ENCODE peak calls at places on chromosomes 12 and 14, in six cellular contexts. Q is right atrium auricular region, A is psoas muscle, S is left ventricle myocardium inferior, Z is transverse colon, K is gastrocnemius medialis. E is an unnamed sample. For H3K27me3, the result is how much of the 10 kb centered on the place peaks cover.

GRCh38 chr14:61911534-61911933 is 149.3 kb downstream of the SNAPC1 start:
- DNase-seq in Q (no peak), S (no peak), K (no peak), A (no peak), Z (no peak), E (no peak)

GRCh38 chr12:55256831-55257230 is 12.4 kb downstream of the OR6C74 start:
- DNase-seq in K (no peak), S (no peak), Z (no peak), A (no peak), Q (no peak), E (no peak)

GRCh38 chr12:117819160-117819559 is 149.6 kb downstream of the KSR2 start:
- DNase-seq in Z (no peak), S (no peak), K (no peak), A (no peak), Q (no peak), E (no peak)

GRCh38 chr14:59306775-59307174 is 118.3 kb downstream of the DAAM1 start:
- DNase-seq in Z (no peak), S (no peak), K (no peak), A (no peak), Q (no peak), E (peak)

GRCh38 chr12:15446798-15447197 is 124.5 kb downstream of the PTPRO start:
- DNase-seq in K (no peak), Q (no peak), A (no peak), S (no peak), Z (no peak), E (no peak)

GRCh38 chr14:55430024-55430690 is 10.3 kb downstream of the TBPL2 start:
- DNase-seq in K (peak), S (no peak), Z (peak), Q (no peak), A (no peak), E (peak)

GRCh38 chr12:52436000-52436827 is 2.0 kb upstream of the KRT75 start:
- DNase-seq in S (no peak), Q (peak), K (no peak), A (no peak), Z (no peak), E (peak)

GRCh38 chr12:78703820-78704525 is 160.6 kb upstream of the SYT1 start:
- DNase-seq in K (no peak), S (no peak), Z (no peak), Q (no peak), A (no peak), E (peak)

GRCh38 chr12:107491856-107492255 is 193.7 kb upstream of the PWP1 start:
- DNase-seq in A (no peak), Z (no peak), Q (no peak), S (no peak), K (no peak), E (peak)

GRCh38 chr14:79852975-79853374 is 358.3 kb downstream of the DIO2 start:
- DNase-seq in A (no peak), Q (no peak), K (no peak), Z (no peak), S (no peak), E (no peak)

GRCh38 chr14:99729991-99730875 is 46.1 kb downstream of the CYP46A1 start:
- DNase-seq in A (peak), S (peak), Z (peak), K (peak), Q (peak), E (no peak)

GRCh38 chr14:64844272-64844671 is 35.4 kb downstream of the SPTB start:
- DNase-seq in A (no peak), Q (no peak), S (no peak), K (no peak), Z (no peak), E (no peak)

GRCh38 chr12:4762773-4763172 is 42.6 kb downstream of the GALNT8 start:
- DNase-seq in Z (no peak), A (no peak), K (no peak), S (no peak), Q (no peak), E (no peak)

GRCh38 chr12:108516511-108517275 is 1.6 kb downstream of the FICD start:
- DNase-seq in Z (no peak), Q (no peak), K (no peak), A (no peak), S (no peak), E (peak)

GRCh38 chr12:67042697-67043131 is 226.4 kb upstream of the CAND1 start:
- DNase-seq in K (no peak), Z (no peak), S (no peak), A (no peak), Q (no peak), E (peak)

GRCh38 chr12:58341791-58342190 is 400.4 kb downstream of the ATP23 start:
- DNase-seq in Z (no peak), K (no peak), Q (no peak), S (no peak), A (no peak), E (peak)

GRCh38 chr12:102043928-102044327 is 17.9 kb downstream of the WASHC3 start:
- DNase-seq in A (no peak), Q (no peak), Z (no peak), S (no peak), K (no peak), E (no peak)

GRCh38 chr12:121505513-121505912 is 75.3 kb downstream of the KDM2B start:
- DNase-seq in S (no peak), A (no peak), Z (no peak), Q (no peak), K (no peak), E (no peak)

GRCh38 chr14:50785506-50786063 is 45.4 kb downstream of the NIN start:
- DNase-seq in K (no peak), Q (no peak), S (no peak), Z (no peak), A (no peak), E (no peak)

GRCh38 chr12:72549184-72549583 is 277.0 kb downstream of the TRHDE start:
- DNase-seq in S (no peak), Q (no peak), K (no peak), A (no peak), Z (no peak), E (no peak)

GRCh38 chr12:6070472-6071257 is 53.8 kb downstream of the VWF start:
- DNase-seq in Z (no peak), Q (no peak), A (no peak), K (no peak), S (no peak), E (no peak)

GRCh38 chr12:29639893-29640495 is 142.5 kb upstream of the OVCH1 start:
- DNase-seq in Q (no peak), S (peak), A (no peak), Z (no peak), K (no peak), E (no peak)

GRCh38 chr14:59228416-59228815 is 39.9 kb downstream of the DAAM1 start:
- DNase-seq in K (no peak), Q (no peak), Z (no peak), S (no peak), A (no peak), E (peak)

GRCh38 chr14:67241416-67242362 is at the start of gene PALS1:
- DNase-seq in S (no peak), Q (no peak), Z (no peak), A (no peak), K (peak), E (peak)

GRCh38 chr14:71290960-71291466 is 383.8 kb downstream of the PCNX1 start:
- DNase-seq in K (no peak), S (no peak), Z (peak), A (no peak), Q (no peak), E (no peak)

GRCh38 chr14:105206873-105207272 is 25.8 kb upstream of the NUDT14 start:
- DNase-seq in S (no peak), A (no peak), K (no peak), Q (no peak), Z (no peak), E (no peak)

GRCh38 chr12:113196996-113197395 is 11.5 kb downstream of the RITA1 start:
- DNase-seq in K (peak), S (peak), Q (peak), A (peak), Z (peak), E (peak)

GRCh38 chr14:21917699-21918436 is 244.2 kb upstream of the OR4E1 start:
- DNase-seq in Z (peak), K (no peak), Q (no peak), S (no peak), A (no peak), E (peak)

GRCh38 chr12:92469837-92470236 is 233.0 kb upstream of the PLEKHG7 start:
- DNase-seq in Z (no peak), K (peak), Q (peak), S (peak), A (peak), E (no peak)

GRCh38 chr12:63989301-63989845 is 144.9 kb downstream of the SRGAP1 start:
- DNase-seq in S (no peak), A (no peak), Q (no peak), K (no peak), Z (no peak), E (peak)

GRCh38 chr14:99245541-99246511 is 26.2 kb downstream of the BCL11B start:
- DNase-seq in K (no peak), A (no peak), S (no peak), Q (no peak), Z (no peak), E (peak)

GRCh38 chr12:116381240-116381743 is 103.8 kb upstream of the MED13L start:
- DNase-seq in Z (no peak), Q (no peak), A (no peak), K (no peak), S (no peak), E (no peak)

GRCh38 chr12:96218989-96219678 is 25.0 kb downstream of the ELK3 start:
- DNase-seq in A (no peak), K (no peak), S (no peak), Z (no peak), Q (peak), E (no peak)

GRCh38 chr12:31629756-31630732 is 29.4 kb upstream of the ETFBKMT start:
- DNase-seq in S (peak), A (peak), K (peak), Z (no peak), Q (no peak), E (peak)

GRCh38 chr14:88879016-88879415 is 54.6 kb downstream of the TTC8 start:
- DNase-seq in Z (no peak), K (no peak), S (no peak), Q (no peak), A (no peak), E (no peak)

GRCh38 chr12:108313609-108314331 is 25.3 kb downstream of the CMKLR1 start:
- DNase-seq in S (no peak), A (peak), Z (peak), K (no peak), Q (no peak), E (no peak)

GRCh38 chr12:115963030-115963480 is 314.4 kb downstream of the MED13L start:
- DNase-seq in S (no peak), K (no peak), A (no peak), Z (no peak), Q (no peak), E (peak)

GRCh38 chr14:36663404-36664321 is 2.0 kb downstream of the PAX9 start:
- DNase-seq in K (no peak), A (peak), S (no peak), Q (no peak), Z (no peak), E (no peak)

GRCh38 chr14:36664322-36665193 is 2.9 kb downstream of the PAX9 start:
- DNase-seq in Z (no peak), K (no peak), Q (no peak), S (no peak), A (no peak), E (no peak)

GRCh38 chr14:36665887-36666415 is 4.3 kb downstream of the PAX9 start:
- DNase-seq in Z (no peak), S (no peak), A (no peak), Q (no peak), K (no peak), E (no peak)

GRCh38 chr14:36667679-36668078 is 6.0 kb downstream of the PAX9 start:
- DNase-seq in A (no peak), Q (no peak), S (no peak), K (no peak), Z (no peak), E (no peak)

DNA sequence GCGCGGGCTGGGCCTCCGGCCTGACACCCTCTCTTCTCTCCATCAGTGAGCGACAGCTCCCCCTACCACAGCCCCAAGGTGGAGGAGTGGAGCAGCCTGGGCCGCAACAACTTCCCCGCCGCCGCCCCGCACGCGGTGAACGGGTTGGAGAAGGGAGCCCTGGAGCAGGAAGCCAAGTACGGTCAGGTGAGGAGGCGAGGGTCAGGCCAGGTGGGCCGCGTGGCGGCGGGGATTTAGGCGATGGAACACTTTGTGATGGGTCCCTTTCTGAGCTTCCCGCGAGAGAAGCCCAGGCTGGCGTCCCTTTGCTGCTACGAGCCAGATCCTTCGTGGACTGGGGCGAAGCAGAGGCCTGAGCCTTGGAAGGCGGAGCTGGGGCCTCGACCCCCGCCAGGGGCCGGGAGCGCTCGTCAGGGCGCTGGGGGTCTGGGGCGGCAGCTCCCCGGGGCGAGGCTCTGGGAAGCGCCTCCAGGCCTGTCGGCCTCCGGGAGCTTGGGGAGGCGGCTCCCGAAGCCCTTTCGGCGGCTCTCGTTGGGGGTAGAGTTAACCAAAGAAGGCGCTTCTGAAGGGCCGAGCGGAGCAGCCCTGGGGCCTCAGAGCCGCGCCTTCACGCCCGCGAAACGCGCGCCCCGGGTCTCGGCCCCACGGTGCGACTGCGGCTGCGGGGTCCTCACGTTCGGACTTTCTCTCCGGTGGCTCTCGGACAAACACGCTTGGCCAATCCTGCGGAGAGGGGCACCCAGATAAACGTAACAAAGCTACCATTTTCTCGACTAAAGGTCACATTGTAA is 5.0 kb downstream of the PAX9 start:
- DNase-seq in S (no peak), Q (no peak), Z (no peak), A (no peak), K (no peak), E (no peak)
- H3K27me3 ChIP-seq in S (half or more), Q (half or more), Z (half or more), A (half or more), K (half or more), E (half or more)

GRCh38 chr14:78566859-78567172 is 396.6 kb downstream of the NRXN3 start:
- DNase-seq in A (no peak), K (no peak), S (no peak), Q (no peak), Z (no peak), E (no peak)
- TF ChIP-seq CTCF in A (no peak), K (no peak), S (peak), Q (no peak), Z (no peak), E (no peak)

DNA sequence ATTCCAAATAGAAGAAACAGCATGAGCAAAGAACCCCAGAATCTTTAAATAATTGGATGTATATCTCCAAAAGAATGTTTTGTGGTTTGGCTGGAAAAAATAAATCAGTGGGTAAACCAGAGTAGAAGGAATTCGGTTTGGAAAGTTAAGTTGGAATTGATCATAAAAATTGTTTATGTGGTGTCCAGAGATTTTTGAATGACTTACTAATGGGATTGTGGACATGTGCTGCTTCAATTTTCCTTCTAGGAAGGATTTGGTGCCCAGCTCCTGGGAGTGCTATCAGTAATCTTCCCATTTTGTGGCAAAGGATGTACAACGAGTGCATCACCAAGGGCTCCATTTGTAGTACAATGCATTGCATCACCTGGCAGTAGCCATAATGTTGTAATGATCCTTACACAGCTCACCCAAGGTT is 224.8 kb downstream of the SLC16A7 start:
- DNase-seq in K (no peak), S (no peak), Q (no peak), Z (no peak), A (no peak), E (no peak)
- H3K27me3 ChIP-seq in K (under half), S (under half), Q (under half), Z (under half), A (under half), E (under half)

DNA sequence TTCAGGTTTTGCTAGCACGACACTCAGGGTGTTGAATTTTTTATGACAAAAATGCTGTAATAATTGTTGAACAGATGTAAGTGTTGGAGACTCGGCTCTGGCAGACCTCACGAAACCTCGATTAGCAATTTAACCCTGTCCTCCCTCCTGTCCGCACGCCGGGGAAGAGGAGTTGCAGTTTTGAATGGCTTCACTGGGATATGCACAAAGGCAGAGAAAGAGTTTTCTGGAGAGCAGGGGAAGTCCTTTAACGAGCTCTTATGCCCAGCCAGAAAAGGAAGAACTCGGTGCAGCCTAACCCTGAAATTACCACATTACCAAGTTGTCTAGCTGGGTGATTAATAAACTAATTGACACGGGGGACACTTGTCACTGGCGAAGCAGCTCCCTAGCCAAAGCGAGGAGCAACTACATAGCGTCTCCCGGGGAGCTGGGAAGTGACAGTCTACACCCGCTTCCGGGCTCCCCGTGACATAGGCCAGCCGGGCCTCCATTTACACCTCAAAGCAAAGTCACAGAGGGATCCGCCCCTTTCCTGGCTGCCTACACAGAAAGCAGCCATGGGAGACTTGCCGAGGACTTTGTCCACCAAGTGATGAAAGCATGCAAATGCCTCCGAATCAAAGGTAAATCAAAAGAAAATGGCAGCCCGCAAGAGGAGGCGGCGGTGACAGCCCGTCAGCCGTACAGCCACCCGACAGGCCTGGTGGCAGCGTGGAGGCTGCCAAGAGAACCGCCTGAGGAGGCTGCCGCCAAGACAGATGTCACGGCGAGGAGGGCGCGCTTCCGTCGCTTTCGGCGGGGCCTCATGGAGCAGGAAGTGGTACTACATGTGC is 661.3 kb downstream of the VRK1 start:
- DNase-seq in A (peak), Z (peak), S (no peak), K (no peak), Q (no peak), E (no peak)
- TF ChIP-seq CTCF in A (no peak), Z (no peak), S (no peak), K (no peak), Q (no peak), E (no peak)

DNA sequence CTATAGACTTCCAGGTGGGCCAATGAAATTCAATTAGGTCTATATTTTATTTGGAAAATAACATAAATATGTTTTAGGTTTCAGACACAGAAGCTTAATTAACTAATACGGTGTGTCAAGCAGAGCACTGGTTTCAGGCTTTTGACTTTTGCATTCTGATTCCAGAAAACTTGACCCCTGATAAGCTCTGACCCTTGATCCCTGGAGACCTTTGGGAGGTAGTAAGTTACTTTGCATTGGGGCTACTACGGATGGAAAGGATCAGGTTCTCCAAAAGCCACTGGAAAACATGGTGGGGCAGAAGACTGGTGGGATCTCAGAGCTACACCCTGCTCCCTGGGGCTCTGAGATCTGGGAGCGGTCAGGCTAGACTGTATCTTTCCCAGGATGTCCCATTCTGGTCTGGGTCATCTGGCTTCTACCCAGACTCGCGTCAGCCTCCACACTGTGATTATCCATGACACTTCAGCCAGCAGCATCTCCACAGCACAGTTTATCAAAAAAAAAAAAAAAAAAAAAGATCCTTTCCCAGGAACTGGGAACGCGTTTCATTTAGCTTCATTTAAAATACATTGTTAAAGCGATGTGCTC is 17.9 kb upstream of the EMP1 start:
- DNase-seq in Q (no peak), A (peak), K (no peak), Z (no peak), S (peak), E (no peak)
- H3K27me3 ChIP-seq in Q (under half), A (under half), K (under half), Z (under half), S (under half), E (under half)

GRCh38 chr12:68237068-68237467 is 11.5 kb upstream of the IL26 start:
- DNase-seq in Z (no peak), Q (no peak), K (no peak), A (no peak), S (no peak), E (no peak)
- TF ChIP-seq CTCF in Z (no peak), Q (peak), K (no peak), A (no peak), S (no peak), E (peak)

GRCh38 chr12:304815-305214 is 42.2 kb upstream of the SLC6A13 start:
- DNase-seq in A (no peak), K (no peak), Q (no peak), Z (no peak), S (no peak), E (no peak)

GRCh38 chr12:307406-307805 is 44.8 kb upstream of the SLC6A13 start:
- DNase-seq in A (no peak), S (no peak), K (no peak), Z (no peak), Q (no peak), E (no peak)

GRCh38 chr12:308511-308910 is 45.9 kb upstream of the SLC6A13 start:
- DNase-seq in Q (no peak), K (no peak), Z (no peak), A (no peak), S (no peak), E (no peak)
- H3K27me3 ChIP-seq in Q (under half), K (under half), Z (under half), A (under half), S (under half), E (under half)